ENCODE peak calls at places on chromosomes 2 and 18, in four cellular contexts. One of them, this sample, is unnamed.

GRCh38 chr2:199228887-199229819 is 228.6 kb downstream of the SATB2 start:
- DNase-seq in A549: no peak
- DNase-seq in K562: peak; percentile 10
- DNase-seq in HepG2: no peak
- DNase-seq in this sample: no peak

GRCh38 chr18:5951515-5952081 is 56.3 kb upstream of the TMEM200C start:
- DNase-seq in A549: no peak
- DNase-seq in K562: no peak
- DNase-seq in HepG2: no peak
- DNase-seq in this sample: no peak

GRCh38 chr2:96449637-96450036 is 55.5 kb downstream of the NEURL3 start:
- DNase-seq in A549: no peak
- DNase-seq in K562: no peak
- DNase-seq in HepG2: no peak
- DNase-seq in this sample: no peak

GRCh38 chr18:77129150-77129551 is 3.4 kb downstream of the MBP start:
- DNase-seq in A549: no peak
- DNase-seq in K562: no peak
- DNase-seq in HepG2: no peak
- DNase-seq in this sample: no peak

GRCh38 chr2:221372156-221372870 is 199.8 kb downstream of the EPHA4 start:
- DNase-seq in A549: no peak
- DNase-seq in K562: no peak
- DNase-seq in HepG2: no peak
- DNase-seq in this sample: peak; percentile 62

GRCh38 chr18:76679259-76679658 is 143.1 kb upstream of the ZNF236 start:
- DNase-seq in A549: no peak
- DNase-seq in K562: no peak
- DNase-seq in HepG2: peak; percentile 11
- DNase-seq in this sample: peak; percentile 42

GRCh38 chr2:107380912-107381311 is 445.8 kb upstream of the RGPD4 start:
- DNase-seq in A549: no peak
- DNase-seq in K562: no peak
- DNase-seq in HepG2: no peak
- DNase-seq in this sample: no peak

GRCh38 chr18:9434240-9434701 is 41.0 kb upstream of the RALBP1 start:
- DNase-seq in A549: no peak
- DNase-seq in K562: no peak
- DNase-seq in HepG2: no peak
- DNase-seq in this sample: peak; percentile 24

GRCh38 chr2:201947287-201947686 is 86.4 kb upstream of the FZD7 start:
- DNase-seq in A549: no peak
- DNase-seq in K562: no peak
- DNase-seq in HepG2: no peak
- DNase-seq in this sample: no peak

GRCh38 chr2:95382686-95383634 is 19.5 kb upstream of the FAHD2A start:
- DNase-seq in A549: no peak
- DNase-seq in K562: no peak
- DNase-seq in HepG2: no peak
- DNase-seq in this sample: no peak

GRCh38 chr2:227804970-227805369 is 8.7 kb upstream of the CCL20 start:
- DNase-seq in A549: no peak
- DNase-seq in K562: no peak
- DNase-seq in HepG2: no peak
- DNase-seq in this sample: no peak
- TF ChIP-seq HMGXB4 in A549: no peak
- TF ChIP-seq HMGXB4 in K562: no peak
- TF ChIP-seq HMGXB4 in HepG2: no peak
- TF ChIP-seq HMGXB4 in this sample: no peak

GRCh38 chr18:62663731-62664336 is 51.5 kb upstream of the PHLPP1 start:
- DNase-seq in A549: no peak
- DNase-seq in K562: peak; percentile 81
- DNase-seq in HepG2: no peak
- DNase-seq in this sample: no peak
- TF ChIP-seq HMGXB4 in A549: no peak
- TF ChIP-seq HMGXB4 in K562: no peak
- TF ChIP-seq HMGXB4 in HepG2: no peak
- TF ChIP-seq HMGXB4 in this sample: no peak

DNA sequence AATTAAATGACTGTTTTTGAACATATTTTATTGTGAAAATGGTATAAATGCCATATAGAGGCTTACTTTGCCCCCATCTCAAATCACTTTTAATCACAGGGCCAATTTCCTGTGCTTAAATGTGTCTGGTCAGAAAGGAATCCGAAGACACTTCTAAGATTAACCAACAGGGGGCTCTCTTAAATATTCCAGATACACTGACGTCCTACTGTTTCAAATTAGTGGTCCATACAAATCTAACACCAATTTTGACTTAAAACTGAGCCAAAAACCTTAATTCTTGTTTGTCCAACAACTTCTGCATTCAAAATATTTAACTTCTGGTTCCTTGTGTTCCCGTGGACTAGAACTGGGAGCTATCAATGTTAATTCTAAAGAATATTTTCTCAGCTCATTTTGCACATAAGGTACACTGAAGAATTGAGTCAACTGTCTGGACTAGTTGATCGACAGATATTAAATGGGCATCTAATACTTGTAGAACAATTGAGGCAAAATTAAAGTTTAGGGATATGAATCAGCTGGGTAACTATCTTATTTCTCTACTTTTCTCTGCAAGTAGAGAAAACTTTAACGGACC is 557.5 kb downstream of the ARHGAP15 start:
- DNase-seq in A549: peak; percentile 16
- DNase-seq in K562: peak; percentile 46
- DNase-seq in HepG2: peak; percentile 35
- DNase-seq in this sample: no peak
- TF ChIP-seq HMGXB4 in A549: no peak
- TF ChIP-seq HMGXB4 in K562: no peak
- TF ChIP-seq HMGXB4 in HepG2: no peak
- TF ChIP-seq HMGXB4 in this sample: no peak

GRCh38 chr2:213232649-213233437 is 51.4 kb upstream of the SPAG16 start:
- DNase-seq in A549: no peak
- DNase-seq in K562: no peak
- DNase-seq in HepG2: no peak
- DNase-seq in this sample: peak; percentile 12
- TF ChIP-seq HMGXB4 in A549: no peak
- TF ChIP-seq HMGXB4 in K562: no peak
- TF ChIP-seq HMGXB4 in HepG2: no peak
- TF ChIP-seq HMGXB4 in this sample: no peak